ENCODE peak calls at places on chromosomes 1 and 21, in six cellular contexts. F is IMR-90, Y is sigmoid colon, L is tibial nerve, C is Peyer's patch, N is ovary. B is an unnamed sample.
A peak's percentile ranks its signal among the peaks of the same experiment; 100 is the strongest.

GRCh38 chr1:162913345-162913744 is 52.4 kb upstream of the CCDC190 start:
- DNase-seq in F (no peak), Y (no peak), L (no peak), C (no peak), N (no peak), B (no peak)

GRCh38 chr1:2583331-2583791 is 3.2 kb upstream of the PRXL2B start:
- DNase-seq in F (no peak), Y (no peak), L (no peak), C (no peak), N (no peak), B (no peak)

GRCh38 chr1:67535474-67535873 is 105.3 kb upstream of the SERBP1 start:
- DNase-seq in F (peak; percentile 87), Y (peak; percentile 88), L (peak; percentile 72), C (peak; percentile 90), N (peak; percentile 87), B (peak; percentile 96)

GRCh38 chr1:241639653-241640148 is 468 bp downstream of the CHML start:
- DNase-seq in F (no peak), Y (peak; percentile 70), L (no peak), C (peak; percentile 58), N (peak; percentile 37), B (peak; percentile 31)

GRCh38 chr1:167912294-167912693 is 1.6 kb downstream of the ADCY10 start:
- DNase-seq in F (no peak), Y (no peak), L (no peak), C (no peak), N (no peak), B (no peak)

GRCh38 chr1:12604986-12605385 is 13.0 kb downstream of the DHRS3 start:
- DNase-seq in F (no peak), Y (no peak), L (no peak), C (no peak), N (no peak), B (no peak)

GRCh38 chr1:214492405-214493075 is 58.9 kb downstream of the PTPN14 start:
- DNase-seq in F (peak; percentile 57), Y (no peak), L (no peak), C (no peak), N (no peak), B (no peak)

GRCh38 chr1:196407358-196408041 is 200.7 kb downstream of the KCNT2 start:
- DNase-seq in F (peak; percentile 53), Y (no peak), L (no peak), C (no peak), N (no peak), B (no peak)

GRCh38 chr1:42966688-42967609 is 8.3 kb upstream of the SLC2A1 start:
- DNase-seq in F (peak; percentile 96), Y (no peak), L (no peak), C (peak; percentile 89), N (no peak), B (peak; percentile 58)

GRCh38 chr1:55190092-55190491 is 25.1 kb downstream of the USP24 start:
- DNase-seq in F (no peak), Y (no peak), L (no peak), C (no peak), N (no peak), B (no peak)

GRCh38 chr1:226446058-226446457 is 38.2 kb upstream of the PARP1 start:
- DNase-seq in F (no peak), Y (no peak), L (no peak), C (no peak), N (no peak), B (peak; percentile 23)

GRCh38 chr1:246035060-246035531 is 472.0 kb downstream of the SMYD3 start:
- DNase-seq in F (peak; percentile 23), Y (no peak), L (no peak), C (no peak), N (no peak), B (no peak)

GRCh38 chr1:9025474-9025873 is 749 bp downstream of the SLC2A7 start:
- DNase-seq in F (no peak), Y (no peak), L (no peak), C (no peak), N (no peak), B (no peak)

DNA sequence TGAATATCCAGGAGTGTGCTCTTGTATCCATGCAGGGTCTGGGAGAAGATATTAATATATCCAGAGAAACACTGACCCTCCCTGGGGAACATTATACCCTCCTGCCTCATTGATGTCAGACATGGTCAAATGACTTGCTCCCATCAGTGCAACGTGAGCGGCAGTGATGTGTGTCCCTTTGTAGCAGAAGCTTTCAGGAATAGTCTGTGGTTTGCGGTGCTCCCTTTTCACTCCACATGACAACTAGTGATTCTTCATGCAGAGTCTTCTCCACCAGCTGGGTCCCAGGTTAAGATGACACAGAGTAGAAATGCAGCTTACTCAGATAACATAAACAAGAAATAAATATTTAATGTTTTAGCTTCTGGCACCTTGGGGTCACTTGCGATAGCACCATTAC is 31.9 kb upstream of the LYPD8 start:
- DNase-seq in F (no peak), Y (no peak), L (no peak), C (no peak), N (no peak), B (no peak)
- H3K4me3 ChIP-seq in F (no peak overlapping the region), Y (no peak overlapping the region), L (no peak overlapping the region), C (no peak overlapping the region), N (no peak overlapping the region), B (no peak overlapping the region)

GRCh38 chr1:1292851-1293250 is 12.6 kb downstream of the SCNN1D start:
- DNase-seq in F (no peak), Y (no peak), L (no peak), C (no peak), N (no peak), B (no peak)

GRCh38 chr1:1292442-1292779 is 12.2 kb downstream of the SCNN1D start:
- DNase-seq in F (no peak), Y (no peak), L (no peak), C (no peak), N (no peak), B (no peak)

GRCh38 chr1:1291023-1291528 is 10.8 kb downstream of the SCNN1D start:
- DNase-seq in F (no peak), Y (no peak), L (no peak), C (no peak), N (peak; percentile 33), B (no peak)

GRCh38 chr1:1293258-1293617 is 13.0 kb downstream of the SCNN1D start:
- DNase-seq in F (no peak), Y (no peak), L (no peak), C (no peak), N (no peak), B (no peak)

GRCh38 chr1:1291611-1292441 is 11.6 kb downstream of the SCNN1D start:
- DNase-seq in F (peak; percentile 53), Y (peak; percentile 84), L (no peak), C (peak; percentile 91), N (peak; percentile 69), B (peak; percentile 62)
- TF ChIP-seq POLR2A in F (no peak), Y (no peak), L (no peak), C (no peak), N (no peak), B (no peak)

GRCh38 chr1:30844631-30845030 is 63.9 kb downstream of the SDC3 start:
- DNase-seq in F (no peak), Y (no peak), L (no peak), C (no peak), N (no peak), B (no peak)
- TF ChIP-seq CTCF in F (no peak), Y (no peak), L (no peak), C (no peak), N (no peak), B (no peak)

DNA sequence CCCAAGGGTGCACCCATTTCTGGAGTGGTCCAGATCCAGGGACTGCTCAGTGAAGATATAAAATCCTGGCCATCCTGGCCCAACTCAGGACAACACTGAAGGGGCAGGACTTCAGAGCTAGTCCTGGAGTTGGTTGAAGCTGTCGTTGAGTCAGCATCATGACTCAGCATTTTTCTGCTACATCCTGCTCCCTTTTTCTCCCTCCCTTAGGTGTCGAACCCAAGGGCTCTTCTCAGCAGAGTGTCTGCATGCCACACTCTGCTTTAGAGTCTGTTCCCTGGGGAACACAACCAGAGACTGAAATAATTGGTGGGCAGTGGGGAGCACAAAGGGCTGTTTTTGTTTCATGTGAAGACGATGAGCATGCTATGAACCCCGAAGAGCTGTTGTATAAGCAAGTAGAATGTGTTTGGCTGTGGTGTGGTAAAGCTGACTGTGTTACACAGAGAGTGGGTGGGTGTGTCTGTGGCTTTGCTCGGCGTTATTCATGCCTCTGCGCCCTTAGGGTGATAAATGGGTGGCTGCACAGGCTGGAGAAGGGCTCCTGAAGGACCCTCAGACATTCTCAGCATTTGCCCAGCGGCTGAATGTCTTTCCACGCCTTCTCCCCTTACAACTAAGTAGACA is 167.2 kb downstream of the CYYR1 start:
- DNase-seq in F (peak; percentile 72), Y (no peak), L (no peak), C (no peak), N (no peak), B (no peak)
- H3K4me3 ChIP-seq in F (no peak overlapping the region), Y (no peak overlapping the region), L (no peak overlapping the region), C (no peak overlapping the region), N (no peak overlapping the region), B (no peak overlapping the region)

DNA sequence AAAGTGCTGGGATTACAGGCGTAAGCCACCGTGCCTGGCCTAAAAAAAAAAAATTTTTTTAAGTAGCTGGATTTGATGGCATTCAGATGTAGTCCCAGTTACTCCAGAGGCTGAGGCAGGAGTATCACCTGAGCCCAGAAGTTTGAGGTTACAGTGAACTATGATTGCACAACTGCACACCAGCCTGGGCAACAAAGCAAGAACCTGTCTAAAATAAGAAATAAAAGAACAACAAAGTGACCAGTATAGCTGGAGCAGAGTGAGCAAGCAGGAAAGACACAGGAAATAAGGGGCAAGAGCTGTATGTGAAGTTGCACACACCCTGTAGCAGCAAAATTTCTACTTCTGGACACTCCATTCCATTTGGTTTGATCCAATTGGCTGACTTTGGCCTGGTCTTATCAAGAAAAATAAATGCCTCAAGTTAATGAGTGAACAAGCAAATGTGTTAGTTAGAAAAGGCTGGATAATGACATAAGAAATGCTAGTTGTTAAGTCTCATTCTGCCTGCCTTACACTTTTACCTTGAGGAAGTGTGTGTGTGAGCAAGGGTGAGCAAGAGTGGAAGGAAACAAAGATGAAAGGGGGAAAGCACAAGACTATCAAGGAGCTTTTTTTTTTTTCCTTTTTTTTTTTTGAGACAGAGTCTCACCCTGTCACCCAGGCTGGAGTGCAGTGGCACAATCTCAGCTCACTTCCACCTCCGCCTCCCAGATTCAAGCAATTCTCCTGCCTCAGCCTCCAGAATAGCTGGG is 7.9 kb downstream of the ATP5IF1 start:
- DNase-seq in F (no peak), Y (no peak), L (no peak), C (no peak), N (no peak), B (no peak)
- TF ChIP-seq POLR2A in F (no peak), Y (no peak), L (no peak), C (no peak), N (no peak), B (no peak)

DNA sequence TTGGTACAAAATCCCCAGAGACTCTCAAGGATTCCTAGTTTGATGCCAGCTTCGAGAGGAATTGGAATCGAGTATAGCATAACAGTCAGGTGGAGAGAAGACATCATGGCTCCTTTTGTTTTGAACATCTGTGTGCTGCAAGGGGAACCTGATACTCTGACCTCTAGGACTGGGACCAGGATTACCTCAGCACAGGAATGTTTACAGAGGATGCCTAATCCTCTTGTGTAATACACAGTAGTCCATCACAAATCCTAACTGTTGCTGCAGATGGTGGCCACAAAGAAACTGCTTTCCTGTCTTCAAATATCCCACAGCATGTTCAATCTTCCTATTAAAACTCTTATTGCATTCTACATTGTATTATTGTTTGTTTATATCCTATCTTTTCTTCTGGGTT is 111.8 kb upstream of the PRMT6 start:
- DNase-seq in F (peak; percentile 41), Y (no peak), L (no peak), C (no peak), N (no peak), B (no peak)
- TF ChIP-seq CTCF in F (no peak), Y (no peak), L (no peak), C (no peak), N (no peak), B (no peak)